ENCODE peak calls at places on chromosomes 16 and 17, in five cellular contexts. X is gastrocnemius medialis, U is substantia nigra, Y is upper lobe of right lung, N is cardiac muscle cell. I is an unnamed sample.

GRCh38 chr17:7912927-7913524 is 3.1 kb downstream of the RNF227 start:
- DNase-seq in X (no peak), U (no peak), Y (no peak), N (peak; percentile 85), I (no peak)

GRCh38 chr16:85380002-85380395 is 233.1 kb upstream of the GSE1 start:
- DNase-seq in X (no peak), U (no peak), Y (no peak), N (no peak), I (no peak)

GRCh38 chr17:49136335-49136734 is 3.8 kb downstream of the B4GALNT2 start:
- DNase-seq in X (no peak), U (no peak), Y (no peak), N (no peak), I (no peak)

GRCh38 chr16:47983999-47984580 is 171.7 kb downstream of the ABCC12 start:
- DNase-seq in X (no peak), U (no peak), Y (no peak), N (no peak), I (no peak)

GRCh38 chr17:2749058-2749783 is at the start of gene CCDC92B:
- DNase-seq in X (no peak), U (peak; percentile 56), Y (no peak), N (no peak), I (no peak)

GRCh38 chr17:7747586-7747985 is 30.0 kb downstream of the DNAH2 start:
- DNase-seq in X (no peak), U (no peak), Y (no peak), N (peak; percentile 89), I (no peak)

GRCh38 chr16:162271-162991 is 3.3 kb upstream of the HBM start:
- DNase-seq in X (no peak), U (no peak), Y (no peak), N (no peak), I (no peak)

GRCh38 chr16:56679813-56680212 is 2.5 kb upstream of the MT1X start:
- DNase-seq in X (peak; percentile 90), U (no peak), Y (no peak), N (no peak), I (no peak)

GRCh38 chr17:76537578-76538280 is at the start of gene CYGB:
- DNase-seq in X (no peak), U (no peak), Y (peak; percentile 75), N (peak; percentile 77), I (no peak)

GRCh38 chr16:53809088-53809951 is 105.4 kb downstream of the FTO start:
- DNase-seq in X (no peak), U (no peak), Y (no peak), N (peak; percentile 84), I (no peak)

GRCh38 chr17:73359987-73360410 is 48.2 kb upstream of the CDC42EP4 start:
- DNase-seq in X (peak; percentile 81), U (peak; percentile 36), Y (peak; percentile 93), N (no peak), I (no peak)

GRCh38 chr17:64773386-64773835 is 111.3 kb upstream of the SMURF2 start:
- DNase-seq in X (no peak), U (no peak), Y (no peak), N (no peak), I (no peak)

GRCh38 chr17:68398731-68399637 is 58.3 kb downstream of the WIPI1 start:
- DNase-seq in X (no peak), U (peak; percentile 6), Y (peak; percentile 72), N (peak; percentile 86), I (no peak)

GRCh38 chr17:8375738-8376259 is 705 bp downstream of the KRABD2 start:
- DNase-seq in X (no peak), U (no peak), Y (no peak), N (no peak), I (no peak)

GRCh38 chr16:84718-85452 is 6.9 kb downstream of the MPG start:
- DNase-seq in X (peak; percentile 42), U (no peak), Y (peak; percentile 77), N (peak; percentile 93), I (no peak)

GRCh38 chr17:31740611-31741082 is 118.4 kb downstream of the COPRS start:
- DNase-seq in X (no peak), U (no peak), Y (no peak), N (peak; percentile 67), I (no peak)

GRCh38 chr17:50423553-50424159 is 2.4 kb upstream of the ACSF2 start:
- DNase-seq in X (no peak), U (no peak), Y (no peak), N (peak; percentile 94), I (peak; percentile 95)

GRCh38 chr17:76132574-76133338 is 8.3 kb downstream of the FOXJ1 start:
- DNase-seq in X (no peak), U (no peak), Y (peak; percentile 88), N (peak; percentile 19), I (peak; percentile 91)

GRCh38 chr16:12362482-12363458 is 386.2 kb downstream of the SNX29 start:
- DNase-seq in X (peak; percentile 16), U (no peak), Y (no peak), N (peak; percentile 12), I (no peak)

GRCh38 chr16:50173318-50173717 is 20.2 kb downstream of the TENT4B start:
- DNase-seq in X (no peak), U (no peak), Y (no peak), N (no peak), I (no peak)

GRCh38 chr17:80647746-80648145 is 103.1 kb downstream of the RPTOR start:
- DNase-seq in X (no peak), U (no peak), Y (no peak), N (peak; percentile 61), I (no peak)

GRCh38 chr16:62149646-62150045 is 113.4 kb upstream of the CDH8 start:
- DNase-seq in X (no peak), U (no peak), Y (no peak), N (no peak), I (no peak)

GRCh38 chr17:17096438-17097178 is 54.4 kb downstream of the MPRIP start:
- DNase-seq in X (peak; percentile 35), U (no peak), Y (no peak), N (peak; percentile 62), I (no peak)

GRCh38 chr16:27070776-27071175 is 4.0 kb downstream of the C16orf82 start:
- DNase-seq in X (no peak), U (no peak), Y (no peak), N (no peak), I (no peak)

GRCh38 chr17:27380551-27380950 is 75.7 kb upstream of the KSR1 start:
- DNase-seq in X (no peak), U (no peak), Y (no peak), N (no peak), I (no peak)

GRCh38 chr17:74361613-74362391 is at the start of gene BTBD17:
- DNase-seq in X (peak; percentile 13), U (peak; percentile 72), Y (peak; percentile 82), N (peak; percentile 49), I (peak; percentile 65)

GRCh38 chr17:68587847-68588246 is 13.3 kb downstream of the FAM20A start:
- DNase-seq in X (no peak), U (no peak), Y (no peak), N (peak; percentile 66), I (no peak)

GRCh38 chr16:7185689-7186088 is 147.0 kb upstream of the RBFOX1 start:
- DNase-seq in X (no peak), U (no peak), Y (no peak), N (no peak), I (no peak)

GRCh38 chr16:24253192-24253591 is 2.9 kb upstream of the CACNG3 start:
- DNase-seq in X (no peak), U (no peak), Y (no peak), N (peak; percentile 48), I (no peak)

GRCh38 chr16:87201052-87201451 is 116.1 kb downstream of the C16orf95 start:
- DNase-seq in X (no peak), U (no peak), Y (no peak), N (peak; percentile 99), I (no peak)

GRCh38 chr16:48950184-48950583 is 331.5 kb downstream of the CBLN1 start:
- DNase-seq in X (no peak), U (no peak), Y (no peak), N (no peak), I (no peak)

GRCh38 chr17:48752399-48753288 is 24.1 kb upstream of the HOXB13 start:
- DNase-seq in X (no peak), U (no peak), Y (peak; percentile 39), N (no peak), I (no peak)

GRCh38 chr17:75155191-75155601 is 884 bp upstream of the JPT1 start:
- DNase-seq in X (no peak), U (no peak), Y (no peak), N (no peak), I (peak; percentile 29)

GRCh38 chr17:72666519-72666874 is 426.0 kb downstream of the SLC39A11 start:
- DNase-seq in X (no peak), U (no peak), Y (no peak), N (no peak), I (no peak)

GRCh38 chr16:67917140-67917851 is 14.4 kb downstream of the CTRL start:
- DNase-seq in X (peak; percentile 60), U (peak; percentile 70), Y (no peak), N (no peak), I (no peak)
- H3K27ac ChIP-seq in X (peak overlapping the region; percentile 86), U (no peak overlapping the region), Y (no peak overlapping the region), N (peak overlapping the region; percentile 32), I (peak overlapping the region; percentile 33)

DNA sequence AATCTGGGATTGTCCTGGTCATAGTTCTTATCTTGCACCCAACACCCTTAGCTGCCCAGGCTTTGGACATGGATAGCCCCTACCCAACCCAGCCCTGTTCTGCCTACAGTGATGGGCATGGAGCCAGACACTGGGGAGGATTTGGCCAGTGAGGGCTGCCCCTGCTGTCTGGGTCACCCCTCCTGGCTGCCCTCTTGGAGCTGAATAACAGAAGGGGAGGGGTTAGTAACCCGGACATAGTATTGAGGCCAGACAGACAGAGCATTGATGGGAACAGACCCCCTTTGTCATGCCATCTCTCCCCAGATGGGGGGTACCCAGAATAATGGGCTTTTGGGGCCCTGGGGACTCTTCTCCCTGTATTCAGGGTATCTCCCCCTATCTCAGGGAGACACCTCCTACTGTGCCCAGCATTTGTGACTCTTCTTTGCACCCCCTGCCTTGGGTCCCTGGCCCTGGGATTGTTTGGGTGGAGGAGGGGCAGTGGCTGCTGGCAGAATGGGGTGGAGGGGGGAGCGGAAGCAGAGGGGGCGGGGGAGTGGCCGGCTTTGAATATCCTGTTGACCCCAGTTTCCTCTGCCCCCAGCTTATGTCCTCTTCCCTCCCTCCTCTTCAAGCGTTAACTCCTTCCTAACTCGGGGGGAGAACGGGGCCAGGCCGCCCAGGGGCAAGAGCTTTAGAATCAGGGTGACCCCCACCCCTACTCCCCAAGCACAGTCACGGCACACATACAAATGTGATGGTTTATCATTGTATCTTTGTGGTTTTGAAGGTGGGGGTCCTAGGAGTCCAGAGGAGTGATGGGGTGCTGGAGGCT is 17.0 kb downstream of the GJD3 start:
- DNase-seq in X (no peak), U (no peak), Y (no peak), N (no peak), I (no peak)
- H3K27ac ChIP-seq in X (peak overlapping the region; percentile 96), U (peak overlapping the region; percentile 70), Y (peak overlapping the region; percentile 94), N (no peak overlapping the region), I (peak overlapping the region; percentile 88)

GRCh38 chr16:81493755-81494433 is 49.3 kb downstream of the CMIP start:
- DNase-seq in X (no peak), U (no peak), Y (no peak), N (peak; percentile 39), I (peak; percentile 95)
- H3K27ac ChIP-seq in X (peak overlapping the region; percentile 65), U (no peak overlapping the region), Y (peak overlapping the region; percentile 49), N (no peak overlapping the region), I (peak overlapping the region; percentile 95)

DNA sequence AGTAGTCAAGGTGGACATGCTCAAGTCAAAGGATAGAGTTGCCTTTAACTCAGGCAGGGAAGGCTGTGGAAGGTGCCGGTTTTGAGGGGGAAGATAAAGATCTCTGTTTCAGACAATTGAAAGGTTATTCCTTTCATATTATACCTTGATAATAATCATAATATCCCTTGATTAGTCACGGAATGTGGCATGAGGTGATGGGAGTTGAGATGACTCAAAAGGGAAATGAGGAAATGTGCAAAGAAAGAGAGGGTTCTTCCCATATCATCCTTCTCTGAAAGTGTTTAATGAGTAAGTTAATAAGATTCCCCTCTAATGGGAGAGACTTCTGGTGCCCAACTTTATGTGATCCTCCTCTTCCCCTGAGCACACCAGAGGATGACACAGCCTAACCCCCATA is 43.1 kb upstream of the HS3ST2 start:
- DNase-seq in X (no peak), U (no peak), Y (no peak), N (no peak), I (no peak)
- H3K27ac ChIP-seq in X (no peak overlapping the region), U (no peak overlapping the region), Y (no peak overlapping the region), N (no peak overlapping the region), I (no peak overlapping the region)

I was measured in RWPE2.